ENCODE peak calls at places on chromosomes 1 and 21, in seven cellular contexts. P is amygdala; T is AG20443; N is central memory CD4-positive, alpha-beta T cell; Y is RWPE1; U is iris pigment epithelial cell; D is GM12891. X is an unnamed sample.

GRCh38 chr21:29078884-29079765 is 5.7 kb upstream of the CCT8 start:
- DNase-seq in P (peak), T (no peak), N (peak), Y (no peak), U (no peak), D (peak), X (peak)

GRCh38 chr1:193909406-193909805 is 723.0 kb upstream of the B3GALT2 start:
- DNase-seq in P (no peak), T (no peak), N (no peak), Y (peak), U (no peak), D (no peak), X (no peak)

GRCh38 chr1:182351790-182352364 is 39.7 kb downstream of the GLUL start:
- DNase-seq in P (no peak), T (no peak), N (no peak), Y (no peak), U (no peak), D (no peak), X (no peak)

GRCh38 chr1:221166559-221167318 is 287.5 kb downstream of the HLX start:
- DNase-seq in P (no peak), T (no peak), N (no peak), Y (no peak), U (no peak), D (no peak), X (no peak)

GRCh38 chr1:59215766-59216291 is 81.1 kb upstream of the FGGY start:
- DNase-seq in P (no peak), T (no peak), N (no peak), Y (no peak), U (no peak), D (no peak), X (no peak)

GRCh38 chr21:39674794-39675193 is 62.1 kb downstream of the B3GALT5 start:
- DNase-seq in P (no peak), T (no peak), N (no peak), Y (no peak), U (no peak), D (no peak), X (no peak)

GRCh38 chr21:14842641-14843040 is 222.2 kb downstream of the NRIP1 start:
- DNase-seq in P (no peak), T (peak), N (no peak), Y (no peak), U (no peak), D (no peak), X (no peak)

GRCh38 chr1:54594463-54594862 is 28.9 kb downstream of the FAM151A start:
- DNase-seq in P (no peak), T (no peak), N (no peak), Y (no peak), U (no peak), D (no peak), X (no peak)

GRCh38 chr1:225454733-225455132 is 26.9 kb upstream of the LBR start:
- DNase-seq in P (no peak), T (peak), N (no peak), Y (peak), U (peak), D (no peak), X (peak)

GRCh38 chr1:3313579-3313955 is 140.9 kb upstream of the ARHGEF16 start:
- DNase-seq in P (peak), T (peak), N (no peak), Y (peak), U (peak), D (no peak), X (peak)

GRCh38 chr1:223363057-223363855 is 720 bp downstream of the SUSD4 start:
- DNase-seq in P (no peak), T (peak), N (peak), Y (no peak), U (no peak), D (no peak), X (no peak)

GRCh38 chr1:8870605-8871538 is 7.6 kb downstream of the ENO1 start:
- DNase-seq in P (no peak), T (no peak), N (no peak), Y (peak), U (no peak), D (no peak), X (no peak)